ENCODE peak calls at places on chromosomes 5 and 9, in eight cellular contexts. F is foreskin fibroblast, I is MM.1S, H is RWPE2, D is lower leg skin, M is cardiac fibroblast, B is astrocyte, Q is fibroblast of mammary gland. U is an unnamed sample.

GRCh38 chr5:9468070-9468388 is 77.8 kb downstream of the SEMA5A start:
- DNase-seq in F (peak), I (no peak), H (peak), D (peak), M (peak), B (peak), Q (peak), U (peak)

GRCh38 chr9:114321759-114322158 is 1.1 kb upstream of the ORM1 start:
- DNase-seq in F (no peak), I (no peak), H (no peak), D (no peak), M (peak), B (peak), Q (peak), U (peak)

GRCh38 chr5:172603425-172603824 is 37.6 kb upstream of the NEURL1B start:
- DNase-seq in F (peak), I (no peak), H (no peak), D (no peak), M (peak), B (peak), Q (peak), U (peak)

GRCh38 chr5:133694181-133694831 is 82.0 kb upstream of the FSTL4 start:
- DNase-seq in F (no peak), I (peak), H (no peak), D (no peak), M (no peak), B (no peak), Q (no peak), U (no peak)

GRCh38 chr5:6490693-6491092 is 42.0 kb downstream of the UBE2QL1 start:
- DNase-seq in F (no peak), I (no peak), H (no peak), D (no peak), M (no peak), B (no peak), Q (no peak), U (no peak)

GRCh38 chr9:129887210-129888084 is 52.2 kb downstream of the USP20 start:
- DNase-seq in F (peak), I (peak), H (no peak), D (no peak), M (peak), B (peak), Q (peak), U (peak)

GRCh38 chr5:170746081-170746951 is 37.2 kb upstream of the GABRP start:
- DNase-seq in F (no peak), I (peak), H (no peak), D (no peak), M (no peak), B (no peak), Q (no peak), U (no peak)

GRCh38 chr5:106699198-106699597 is 971.5 kb downstream of the EFNA5 start:
- DNase-seq in F (no peak), I (no peak), H (no peak), D (no peak), M (no peak), B (no peak), Q (no peak), U (no peak)

GRCh38 chr5:124735169-124735858 is 11.1 kb downstream of the ZNF608 start:
- DNase-seq in F (peak), I (no peak), H (no peak), D (no peak), M (peak), B (no peak), Q (peak), U (peak)

GRCh38 chr5:159088371-159088770 is 11.3 kb downstream of the EBF1 start:
- DNase-seq in F (no peak), I (no peak), H (no peak), D (no peak), M (no peak), B (no peak), Q (no peak), U (no peak)

GRCh38 chr5:31992377-31992776 is 181.7 kb downstream of the GOLPH3 start:
- DNase-seq in F (no peak), I (no peak), H (no peak), D (no peak), M (no peak), B (no peak), Q (no peak), U (no peak)

GRCh38 chr9:33270146-33270545 is 5.3 kb downstream of the CHMP5 start:
- DNase-seq in F (no peak), I (no peak), H (no peak), D (no peak), M (no peak), B (no peak), Q (no peak), U (no peak)

GRCh38 chr5:132017738-132018625 is 6.5 kb upstream of the ACSL6 start:
- DNase-seq in F (no peak), I (peak), H (peak), D (no peak), M (no peak), B (no peak), Q (no peak), U (no peak)

GRCh38 chr5:117165068-117165467 is 590.4 kb upstream of the SEMA6A start:
- DNase-seq in F (no peak), I (no peak), H (no peak), D (no peak), M (no peak), B (no peak), Q (no peak), U (no peak)

GRCh38 chr5:117160361-117160760 is 585.7 kb upstream of the SEMA6A start:
- DNase-seq in F (no peak), I (no peak), H (no peak), D (no peak), M (no peak), B (no peak), Q (no peak), U (no peak)

DNA sequence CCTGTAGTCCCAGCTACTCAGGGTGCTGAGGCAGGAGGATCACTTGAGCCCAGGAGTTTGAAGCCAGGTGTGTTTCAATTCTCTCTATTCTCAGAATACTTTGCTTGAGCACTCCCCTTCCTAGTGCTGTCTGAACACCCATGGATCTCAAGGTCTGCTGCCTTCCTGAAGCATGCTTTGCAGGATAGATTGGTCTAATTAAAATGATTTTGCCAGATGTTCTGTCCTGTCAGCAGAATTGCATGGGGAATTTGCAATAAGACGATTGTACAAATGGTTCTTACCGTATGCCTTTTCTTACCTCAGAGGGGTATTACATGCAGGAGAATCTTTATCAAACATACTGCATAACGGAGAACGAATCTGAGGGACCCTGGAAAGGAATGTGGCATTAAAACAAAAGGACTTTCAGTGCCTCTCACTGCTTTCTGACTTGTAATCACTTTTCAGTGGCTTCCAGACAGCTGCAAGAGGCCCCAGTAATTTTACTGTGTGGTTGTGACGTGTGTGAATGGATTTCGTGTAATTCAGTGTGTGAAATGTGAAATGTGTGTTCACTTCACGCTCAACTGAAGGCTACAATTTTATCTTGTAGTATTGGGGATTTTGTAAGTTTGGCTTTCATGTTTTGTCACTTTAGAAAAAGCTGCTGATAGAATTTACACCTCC is 587.2 kb upstream of the SEMA6A start:
- DNase-seq in F (no peak), I (no peak), H (no peak), D (no peak), M (no peak), B (no peak), Q (no peak), U (no peak)
- H3K4me3 ChIP-seq in F (no peak), I (no peak), H (no peak), D (no peak), M (no peak), B (no peak), Q (no peak), U (no peak)

DNA sequence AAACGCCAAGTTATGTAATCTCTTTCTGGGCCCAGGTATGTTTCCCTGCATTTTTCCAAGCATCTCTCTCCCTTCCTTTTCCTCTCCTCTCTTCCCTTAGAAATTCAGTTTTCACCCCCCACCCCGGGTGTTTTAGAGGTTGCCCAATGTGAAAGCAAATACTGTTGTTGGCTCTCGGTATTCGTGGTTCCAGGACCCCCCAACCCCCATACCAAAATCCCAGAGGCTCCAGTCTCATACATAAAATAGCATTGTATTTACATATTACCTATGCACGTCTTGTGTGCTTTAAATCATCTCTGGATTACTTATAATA is 48.8 kb downstream of the ACER2 start:
- DNase-seq in F (no peak), I (no peak), H (no peak), D (no peak), M (no peak), B (no peak), Q (no peak), U (no peak)
- TF ChIP-seq CTCF in F (no peak), I (no peak), H (peak), D (no peak), M (no peak), B (no peak), Q (no peak), U (no peak)

DNA sequence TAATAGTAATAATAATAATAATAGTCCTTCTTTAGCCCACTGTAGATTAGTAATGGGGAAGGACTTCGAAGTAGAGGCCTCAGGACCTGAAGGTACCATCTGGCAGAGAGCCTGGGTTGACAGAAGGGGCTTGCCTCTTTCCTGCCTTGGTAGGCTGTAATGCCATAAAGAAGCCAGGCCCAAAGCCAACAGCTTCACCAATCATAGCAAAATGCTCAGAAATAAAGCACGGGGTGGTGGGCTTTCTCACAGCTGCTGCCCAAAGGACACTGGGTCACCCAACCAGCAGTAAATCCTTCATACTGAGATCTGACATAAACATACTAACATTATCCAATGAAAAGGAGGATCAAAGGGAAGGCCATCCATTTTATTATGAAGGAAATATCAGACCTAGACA is 70.7 kb downstream of the SUSD1 start:
- DNase-seq in F (no peak), I (no peak), H (no peak), D (no peak), M (no peak), B (no peak), Q (no peak), U (no peak)
- H3K4me3 ChIP-seq in F (no peak), I (no peak), H (no peak), D (no peak), M (no peak), B (no peak), Q (no peak), U (no peak)

DNA sequence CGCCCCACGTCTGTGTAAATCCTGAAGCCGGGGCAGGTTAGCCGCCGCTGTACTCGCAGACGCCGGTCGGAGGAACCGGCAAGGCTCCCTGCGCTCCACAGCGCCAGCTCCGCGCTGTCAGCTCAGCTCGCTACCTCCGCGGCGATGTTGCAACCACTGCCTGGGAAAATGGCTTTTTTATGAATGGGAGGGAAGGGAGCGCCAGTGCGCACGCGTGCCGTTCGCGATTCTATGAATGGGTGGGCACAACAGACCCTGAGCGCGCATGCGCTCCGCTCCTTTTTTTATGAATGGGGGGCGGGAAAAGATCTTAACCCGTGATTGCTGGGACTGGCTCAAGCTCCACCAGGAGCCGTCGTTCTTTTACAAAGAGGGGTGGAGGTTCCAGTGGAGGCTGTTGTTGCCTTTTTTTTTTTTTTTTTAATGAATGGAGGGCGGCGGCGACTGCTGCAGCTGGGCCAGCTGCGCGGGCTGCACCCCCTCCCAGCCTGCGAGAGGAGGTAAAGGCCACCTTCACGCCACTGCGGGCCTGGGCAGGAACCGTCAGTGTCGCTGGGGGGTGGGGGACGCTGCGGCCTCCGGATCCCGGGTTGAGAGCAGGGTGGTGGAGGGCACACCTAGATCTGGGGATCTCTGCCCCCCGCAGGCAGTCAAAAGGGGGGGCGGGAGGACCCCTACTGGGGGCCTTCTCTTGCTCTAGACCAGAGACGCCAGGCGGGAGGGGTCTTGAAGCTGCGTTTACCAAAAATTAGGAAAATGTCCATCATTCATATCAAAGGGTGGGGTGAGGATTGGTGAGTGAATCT is at the start of gene SPRY4:
- DNase-seq in F (peak), I (peak), H (peak), D (peak), M (peak), B (peak), Q (peak), U (peak)
- TF ChIP-seq CTCF in F (no peak), I (peak), H (no peak), D (no peak), M (no peak), B (no peak), Q (no peak), U (no peak)

DNA sequence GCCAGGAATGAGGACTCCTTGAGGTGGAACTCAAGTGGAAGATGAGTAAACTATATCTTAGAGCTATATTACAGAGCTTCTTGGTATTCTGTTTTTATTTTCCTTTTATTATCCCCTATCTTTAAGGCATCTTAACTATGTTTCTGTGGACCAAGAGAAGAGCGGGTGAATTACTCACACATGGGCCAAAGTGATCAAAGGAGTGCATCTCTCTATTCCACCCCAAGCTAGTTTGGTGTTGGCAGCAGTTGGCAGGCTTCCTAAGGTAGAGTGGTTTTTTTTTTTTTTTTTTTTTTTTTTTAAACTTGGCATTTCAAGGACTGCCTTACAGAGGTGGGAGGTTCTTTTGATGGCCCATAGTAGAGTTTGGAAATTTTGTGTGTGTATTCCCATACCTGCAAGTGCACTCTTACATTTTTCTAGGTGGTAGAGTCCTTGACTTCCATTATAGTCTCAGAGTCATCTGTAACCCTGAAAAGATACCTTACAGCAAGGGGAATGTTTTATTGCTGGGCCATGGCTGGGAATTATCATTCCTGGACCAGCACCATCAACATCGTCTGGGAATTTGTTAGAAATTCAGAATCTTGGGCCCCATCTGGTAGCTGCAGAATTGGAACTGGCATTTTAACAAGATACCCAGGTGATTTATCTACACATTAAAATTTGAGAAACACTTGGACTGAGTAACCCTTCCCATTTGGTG is 51.0 kb downstream of the ARHGAP26 start:
- DNase-seq in F (no peak), I (no peak), H (no peak), D (no peak), M (no peak), B (no peak), Q (no peak), U (no peak)
- H3K4me3 ChIP-seq in F (no peak), I (no peak), H (no peak), D (no peak), M (no peak), B (no peak), Q (no peak), U (no peak)

DNA sequence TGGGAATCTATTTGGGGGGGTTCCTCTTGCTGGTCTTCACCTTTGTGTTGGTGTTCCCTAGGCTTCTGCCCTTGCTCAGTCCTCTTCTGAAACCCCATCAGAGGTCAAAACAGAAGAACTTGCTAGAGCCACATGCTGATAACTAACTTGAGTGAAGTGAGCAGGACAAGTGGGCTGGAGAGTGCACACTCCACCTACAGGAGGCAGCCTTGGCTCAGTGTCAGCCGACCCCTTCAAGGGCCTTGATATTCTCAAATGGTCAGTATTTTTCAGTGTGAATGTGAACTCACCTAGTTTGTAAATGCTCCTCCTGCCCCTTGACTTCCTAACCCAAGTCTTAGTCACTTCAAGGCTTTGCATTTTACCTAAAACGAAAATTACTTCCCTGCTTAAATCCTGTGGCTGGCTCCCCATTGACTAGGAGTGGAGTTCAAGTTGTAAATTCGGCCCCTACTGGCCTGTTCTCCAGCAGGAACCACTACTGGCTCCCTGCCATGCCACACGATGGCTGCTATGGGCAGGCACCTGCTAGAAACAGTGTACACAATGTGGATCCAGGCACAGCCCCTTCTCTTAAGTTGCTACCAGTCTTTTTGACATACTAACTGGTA is 3.6 kb upstream of the SLC1A3 start:
- DNase-seq in F (peak), I (no peak), H (no peak), D (no peak), M (no peak), B (no peak), Q (no peak), U (no peak)
- TF ChIP-seq CTCF in F (no peak), I (peak), H (no peak), D (no peak), M (no peak), B (no peak), Q (peak), U (no peak)

DNA sequence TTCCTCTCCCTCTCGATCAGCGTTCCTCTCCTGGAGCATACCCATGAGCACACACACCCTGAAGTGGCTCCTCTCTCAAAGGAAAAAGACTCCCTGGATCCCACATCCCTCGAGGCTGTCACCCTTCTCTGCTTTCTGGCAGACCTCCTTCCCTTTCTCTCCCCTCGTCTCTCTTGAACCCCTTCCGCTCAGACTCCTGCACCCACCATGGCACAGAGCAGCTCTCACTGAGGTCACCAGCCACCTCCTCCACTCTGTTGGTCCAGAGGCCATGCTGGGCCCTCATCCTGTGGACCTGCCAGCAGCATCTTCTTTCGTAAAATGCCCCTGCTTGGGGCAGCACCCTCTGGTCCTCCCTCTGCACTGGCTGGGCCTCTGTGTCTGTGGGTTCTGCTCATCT is 5.7 kb downstream of the B4GALT7 start:
- DNase-seq in F (no peak), I (no peak), H (peak), D (no peak), M (no peak), B (no peak), Q (no peak), U (no peak)
- H3K4me3 ChIP-seq in F (no peak), I (no peak), H (no peak), D (no peak), M (no peak), B (no peak), Q (no peak), U (no peak)

GRCh38 chr9:77177894-77178794 is 810 bp downstream of the VPS13A start:
- DNase-seq in F (peak), I (peak), H (no peak), D (no peak), M (peak), B (peak), Q (peak), U (peak)
- TF ChIP-seq CTCF in F (no peak), I (no peak), H (no peak), D (no peak), M (no peak), B (no peak), Q (no peak), U (no peak)

GRCh38 chr9:134963546-134963945 is 45.8 kb upstream of the FCN1 start:
- DNase-seq in F (no peak), I (no peak), H (peak), D (no peak), M (no peak), B (no peak), Q (no peak), U (no peak)
- H3K4me3 ChIP-seq in F (no peak), I (no peak), H (no peak), D (no peak), M (no peak), B (no peak), Q (no peak), U (no peak)

DNA sequence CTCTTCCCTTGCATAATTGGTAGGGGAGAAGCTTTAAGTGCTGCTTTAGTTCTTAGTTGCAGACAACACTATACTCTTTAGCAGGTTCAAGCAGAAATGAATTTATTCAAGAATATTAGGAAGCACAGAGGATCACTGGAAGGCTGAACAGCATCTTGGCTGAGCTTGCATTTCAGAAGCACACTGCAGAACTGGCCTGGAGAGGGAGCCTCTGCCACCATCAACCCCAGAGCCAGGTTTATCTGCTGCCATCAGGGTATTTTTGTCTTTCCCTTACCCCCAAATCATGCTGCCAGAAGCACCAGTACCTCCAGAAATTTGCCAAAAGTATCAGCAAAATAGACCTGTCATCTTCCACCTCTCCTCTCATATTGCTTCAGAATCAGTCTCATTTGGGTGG is 440.7 kb downstream of the DMAC1 start:
- DNase-seq in F (peak), I (no peak), H (no peak), D (no peak), M (no peak), B (no peak), Q (no peak), U (no peak)
- TF ChIP-seq CTCF in F (peak), I (no peak), H (no peak), D (no peak), M (peak), B (no peak), Q (peak), U (peak)